ENCODE peak calls at places on chromosomes 16 and 17, in four cellular contexts. T is EH; N is AG09309; O is stimulated activated CD8-positive, alpha-beta memory T cell treated with anti-CD3 and anti-CD28 coated beads, Interleukin-4, amount 100 ng/mL, for 1 hour. B is an unnamed sample.

GRCh38 chr16:28898266-28898665 is 20.0 kb downstream of the ATP2A1 start:
- DNase-seq in N (no peak), O (no peak), T (no peak), B (no peak)

GRCh38 chr16:30551781-30552180 is 6.4 kb downstream of the ZNF764 start:
- DNase-seq in T (no peak), N (no peak), O (peak), B (no peak)

GRCh38 chr16:85605912-85606841 is 6.9 kb upstream of the GSE1 start:
- DNase-seq in O (no peak), N (no peak), T (no peak), B (no peak)

GRCh38 chr16:57525761-57526160 is 10.6 kb downstream of the CCDC102A start:
- DNase-seq in N (no peak), T (no peak), O (no peak), B (no peak)

GRCh38 chr16:75262104-75262799 is 10.8 kb upstream of the BCAR1 start:
- DNase-seq in O (no peak), T (no peak), N (no peak), B (no peak)

GRCh38 chr16:49856741-49857330 is 924 bp upstream of the ZNF423 start:
- DNase-seq in N (peak), T (peak), O (no peak), B (peak)

GRCh38 chr16:47888734-47889133 is 267.1 kb downstream of the ABCC12 start:
- DNase-seq in T (no peak), O (no peak), N (no peak), B (no peak)

GRCh38 chr17:67638871-67639270 is 78.9 kb upstream of the NOL11 start:
- DNase-seq in O (no peak), N (no peak), T (no peak), B (no peak)

GRCh38 chr17:38703742-38704644 is 1.1 kb upstream of the MLLT6 start:
- DNase-seq in N (no peak), T (peak), O (peak), B (peak)

GRCh38 chr16:14289692-14290340 is 218.7 kb downstream of the MRTFB start:
- DNase-seq in T (peak), O (no peak), N (no peak), B (no peak)

GRCh38 chr16:61105544-61105943 is 930.7 kb downstream of the CDH8 start:
- DNase-seq in O (no peak), T (no peak), N (no peak), B (peak)

GRCh38 chr17:81049973-81050551 is 15.1 kb downstream of the BAIAP2 start:
- DNase-seq in N (no peak), T (peak), O (no peak), B (peak)

GRCh38 chr16:85429776-85430522 is 183.2 kb upstream of the GSE1 start:
- DNase-seq in O (no peak), T (no peak), N (no peak), B (no peak)

GRCh38 chr16:68636818-68637217 is 8.3 kb upstream of the CDH3 start:
- DNase-seq in O (no peak), N (no peak), T (peak), B (no peak)

GRCh38 chr17:38476549-38476948 is 48.3 kb downstream of the ARHGAP23 start:
- DNase-seq in T (peak), N (no peak), O (no peak), B (no peak)

GRCh38 chr16:65574311-65574966 is 452.6 kb upstream of the CDH11 start:
- DNase-seq in N (no peak), T (no peak), O (no peak), B (no peak)

GRCh38 chr16:75996491-75996890 is 270.2 kb upstream of the CPHXL start:
- DNase-seq in T (no peak), N (no peak), O (no peak), B (no peak)

GRCh38 chr16:80931985-80932720 is 74.5 kb downstream of the CMC2 start:
- DNase-seq in N (peak), O (no peak), T (peak), B (peak)

GRCh38 chr17:3921853-3922319 is 5.6 kb upstream of the P2RX1 start:
- DNase-seq in N (no peak), O (no peak), T (no peak), B (no peak)

GRCh38 chr16:2250652-2251280 is 621 bp downstream of the ECI1 start:
- DNase-seq in O (no peak), T (peak), N (no peak), B (no peak)

GRCh38 chr16:88632587-88632930 is 5.8 kb upstream of the IL17C start:
- DNase-seq in T (no peak), O (no peak), N (no peak), B (no peak)